ENCODE peak calls at places on chromosome 12, in seven cellular contexts. V is IMR-90, W is HepG2, B is HCT116, C is GM12878, H is K562, Y is H1. Q is an unnamed sample.

GRCh38 chr12:7039403-7039802 is 21.1 kb upstream of the C1S start:
- DNase-seq in W (no peak), V (no peak), Y (no peak), C (no peak), H (no peak), B (no peak), Q (no peak)

GRCh38 chr12:30999723-31000122 is 73.2 kb downstream of the TSPAN11 start:
- DNase-seq in W (no peak), B (no peak), H (no peak), C (no peak), Y (no peak), V (no peak), Q (no peak)

GRCh38 chr12:82635263-82635662 is 51.4 kb upstream of the TMTC2 start:
- DNase-seq in Y (no peak), W (no peak), B (no peak), H (no peak), V (no peak), C (no peak), Q (peak)

GRCh38 chr12:77133566-77133965 is 68.2 kb upstream of the E2F7 start:
- DNase-seq in C (no peak), W (peak), V (peak), B (no peak), Y (peak), H (no peak), Q (peak)

GRCh38 chr12:97283297-97283696 is 179.3 kb upstream of the RMST start:
- DNase-seq in W (no peak), B (no peak), H (peak), V (no peak), Y (peak), C (no peak), Q (no peak)

GRCh38 chr12:49888461-49889151 is 15.1 kb downstream of the FAIM2 start:
- DNase-seq in Y (no peak), B (no peak), W (no peak), H (no peak), V (no peak), C (no peak), Q (no peak)

GRCh38 chr12:105223884-105224283 is 12.1 kb downstream of the APPL2 start:
- DNase-seq in H (no peak), C (no peak), V (no peak), Y (no peak), W (no peak), B (no peak), Q (no peak)

GRCh38 chr12:122793685-122794106 is 19.3 kb downstream of the CCDC62 start:
- DNase-seq in H (peak), C (no peak), B (peak), V (peak), W (peak), Y (no peak), Q (peak)

GRCh38 chr12:16076553-16076952 is 165.4 kb downstream of the DERA start:
- DNase-seq in B (peak), Y (no peak), V (peak), H (no peak), W (peak), C (no peak), Q (peak)

GRCh38 chr12:96239711-96240234 is 45.6 kb downstream of the ELK3 start:
- DNase-seq in V (no peak), W (no peak), Y (no peak), C (no peak), B (no peak), H (no peak), Q (no peak)

GRCh38 chr12:74412607-74413230 is 124.9 kb upstream of the ATXN7L3B start:
- DNase-seq in Y (no peak), V (peak), W (peak), C (no peak), B (peak), H (peak), Q (peak)

GRCh38 chr12:2179953-2180736 is 127.4 kb downstream of the CACNA1C start:
- DNase-seq in H (no peak), Y (no peak), C (no peak), V (peak), B (peak), W (no peak), Q (peak)

GRCh38 chr12:96399919-96400630 is at the start of gene CDK17:
- DNase-seq in H (peak), C (no peak), B (peak), Y (no peak), W (peak), V (peak), Q (peak)

GRCh38 chr12:27361372-27361771 is 28.7 kb downstream of the BMAL2 start:
- DNase-seq in V (peak), H (no peak), W (no peak), Y (no peak), C (no peak), B (no peak), Q (no peak)

GRCh38 chr12:104285740-104286537 is 17.6 kb upstream of the EID3 start:
- DNase-seq in B (peak), W (no peak), Y (no peak), C (no peak), H (no peak), V (peak), Q (no peak)

GRCh38 chr12:49428652-49429549 is 61.6 kb downstream of the SPATS2 start:
- DNase-seq in C (peak), Y (no peak), V (peak), B (peak), H (no peak), W (no peak), Q (peak)

GRCh38 chr12:32087301-32087700 is 19.3 kb upstream of the BICD1 start:
- DNase-seq in W (no peak), C (no peak), H (no peak), V (no peak), B (no peak), Y (no peak), Q (no peak)

GRCh38 chr12:48966177-48966890 is 5.2 kb downstream of the WNT10B start:
- DNase-seq in H (no peak), W (no peak), V (no peak), Y (no peak), B (no peak), C (no peak), Q (no peak)

GRCh38 chr12:110316861-110317260 is 35.8 kb downstream of the ATP2A2 start:
- DNase-seq in B (no peak), C (no peak), W (no peak), Y (no peak), H (no peak), V (peak), Q (no peak)

GRCh38 chr12:123733243-123733642 is 21.1 kb downstream of the ATP6V0A2 start:
- DNase-seq in W (no peak), H (no peak), V (peak), Y (no peak), C (no peak), B (no peak), Q (no peak)

GRCh38 chr12:389138-390096 is at the start of gene KDM5A:
- DNase-seq in C (peak), W (peak), V (peak), H (peak), Y (peak), B (peak), Q (peak)
- TF ChIP-seq POLR2A in C (peak), W (peak), V (peak), H (peak), Y (peak), B (peak), Q (peak)

GRCh38 chr12:121723200-121723599 is 10.6 kb downstream of the TMEM120B start:
- DNase-seq in W (no peak), V (no peak), B (no peak), H (no peak), Y (no peak), C (no peak), Q (no peak)

GRCh38 chr12:121725420-121725819 is 12.9 kb downstream of the TMEM120B start:
- DNase-seq in Y (no peak), W (no peak), V (no peak), H (no peak), B (no peak), C (no peak), Q (no peak)

GRCh38 chr12:121729021-121729420 is 16.5 kb downstream of the TMEM120B start:
- DNase-seq in V (no peak), B (no peak), Y (no peak), W (no peak), H (no peak), C (no peak), Q (no peak)

GRCh38 chr12:121720762-121721161 is 8.2 kb downstream of the TMEM120B start:
- DNase-seq in Y (no peak), V (peak), W (no peak), C (no peak), H (no peak), B (no peak), Q (no peak)

GRCh38 chr12:121724930-121725329 is 12.4 kb downstream of the TMEM120B start:
- DNase-seq in V (no peak), Y (no peak), C (no peak), W (no peak), B (no peak), H (no peak), Q (no peak)
- TF ChIP-seq CEBPB in V (no peak), Y (no peak), C (no peak), W (no peak), B (no peak), H (no peak), Q (no peak)

DNA sequence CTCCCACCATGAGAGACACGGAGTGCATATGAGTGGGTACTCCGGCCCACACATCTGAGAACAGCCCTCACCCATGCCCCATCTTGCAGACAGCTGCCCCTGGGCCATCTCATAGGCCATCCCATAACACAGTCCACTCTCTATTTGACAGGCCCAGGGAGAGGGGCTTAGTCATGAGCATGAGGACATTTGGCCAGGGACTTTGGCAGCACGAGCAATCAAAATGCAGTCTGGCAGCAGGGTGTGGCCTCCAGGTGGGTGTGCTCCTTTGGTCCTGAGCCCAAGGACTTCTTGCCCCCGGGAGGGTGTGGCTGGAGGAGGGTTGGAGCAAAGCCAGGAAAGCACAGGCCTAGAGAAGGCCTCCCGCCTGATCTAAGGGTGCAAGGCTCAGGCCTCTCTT is 25.6 kb downstream of the EMP1 start:
- DNase-seq in H (no peak), C (no peak), V (no peak), B (no peak), W (no peak), Y (no peak), Q (peak)
- H3K4me2 ChIP-seq in H (no peak), C (no peak), V (no peak), B (peak), W (no peak), Y (no peak), Q (peak)

DNA sequence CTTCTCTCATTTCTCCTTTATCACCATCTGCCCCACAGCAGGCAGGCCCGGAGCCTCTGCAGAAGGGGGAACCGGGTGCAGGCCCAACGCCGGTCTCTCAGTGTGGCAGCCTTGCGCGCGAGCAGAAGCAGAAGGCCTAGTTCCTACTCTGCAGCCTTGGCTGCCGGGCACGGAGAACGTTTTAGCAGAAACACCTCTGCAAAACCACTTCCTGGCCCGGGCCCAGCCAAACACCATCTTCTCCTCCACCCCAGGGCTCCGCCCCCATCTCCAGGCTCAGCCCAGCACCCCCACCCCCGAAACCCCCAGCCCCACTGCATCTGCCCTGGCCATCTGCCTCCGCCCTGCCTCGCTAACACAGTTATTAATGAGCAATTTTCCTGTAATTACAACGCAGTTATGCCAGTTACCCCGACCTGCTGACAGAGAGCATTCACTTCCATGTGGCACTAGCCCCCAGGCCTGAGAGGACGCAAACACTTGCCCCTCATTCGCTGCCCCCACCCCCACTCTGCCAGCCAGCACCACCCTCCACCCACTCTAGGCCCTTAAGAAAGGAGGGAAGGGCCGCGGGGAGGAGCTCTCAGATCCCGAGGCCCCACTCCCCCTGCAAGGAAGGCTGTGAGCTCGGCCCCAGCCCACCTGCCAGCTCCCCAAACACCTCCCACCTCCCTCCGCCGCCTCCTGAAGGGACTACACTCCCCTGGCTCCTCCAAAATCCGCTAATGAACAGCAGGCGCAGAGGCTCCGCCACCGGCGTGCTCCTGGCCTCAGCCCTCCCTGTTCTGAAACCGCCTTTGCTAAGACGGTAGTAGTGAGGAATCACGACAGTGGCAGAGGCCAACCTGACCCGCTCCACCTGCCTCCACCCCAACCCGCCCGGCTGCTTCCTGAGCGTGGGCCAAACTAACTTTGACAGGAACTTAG is 44.7 kb upstream of the FBRSL1 start:
- DNase-seq in B (no peak), W (no peak), H (peak), V (no peak), C (no peak), Y (peak), Q (no peak)
- TF ChIP-seq POLR2A in B (no peak), W (no peak), H (no peak), V (no peak), C (peak), Y (no peak), Q (no peak)

GRCh38 chr12:73262788-73263381 is 990.7 kb downstream of the TRHDE start:
- DNase-seq in H (no peak), C (no peak), B (no peak), W (no peak), V (no peak), Y (no peak), Q (no peak)
- TF ChIP-seq CEBPB in H (no peak), C (no peak), B (no peak), W (no peak), V (no peak), Y (no peak), Q (no peak)

GRCh38 chr12:115450710-115451109 is 766.7 kb upstream of the TBX3 start:
- DNase-seq in V (no peak), W (no peak), C (no peak), Y (no peak), B (no peak), H (no peak), Q (no peak)
- H3K4me2 ChIP-seq in V (no peak), W (no peak), C (no peak), Y (no peak), B (no peak), H (no peak), Q (no peak)